ENCODE peak calls at places on chromosomes 3 and 15, in ten cellular contexts. One of them, this sample, is unnamed.

GRCh38 chr3:127799476-127800222 is 22.7 kb downstream of the MGLL start:
- DNase-seq in central memory CD4-positive, alpha-beta T cell: no peak
- DNase-seq in stimulated activated naive CD8-positive, alpha-beta T cell treated with anti-CD3 and anti-CD28 coated beads, Interleukin-15, amount 100 ng/mL, for 72 hours: no peak
- DNase-seq in RPMI8226: no peak
- DNase-seq in HCT116: peak
- DNase-seq in left ventricle myocardium inferior: no peak
- DNase-seq in ELR: peak
- DNase-seq in progenitor cell of endocrine pancreas: no peak
- DNase-seq in nephron progenitor cell: no peak
- DNase-seq in right lobe of liver: no peak
- DNase-seq in this sample: no peak

GRCh38 chr3:53166206-53166605 is 5.2 kb downstream of the PRKCD start:
- DNase-seq in central memory CD4-positive, alpha-beta T cell: no peak
- DNase-seq in stimulated activated naive CD8-positive, alpha-beta T cell treated with anti-CD3 and anti-CD28 coated beads, Interleukin-15, amount 100 ng/mL, for 72 hours: no peak
- DNase-seq in RPMI8226: no peak
- DNase-seq in HCT116: no peak
- DNase-seq in left ventricle myocardium inferior: no peak
- DNase-seq in ELR: no peak
- DNase-seq in progenitor cell of endocrine pancreas: no peak
- DNase-seq in nephron progenitor cell: no peak
- DNase-seq in right lobe of liver: no peak
- DNase-seq in this sample: no peak

GRCh38 chr3:184953396-184953795 is 141.4 kb downstream of the VPS8 start:
- DNase-seq in central memory CD4-positive, alpha-beta T cell: no peak
- DNase-seq in stimulated activated naive CD8-positive, alpha-beta T cell treated with anti-CD3 and anti-CD28 coated beads, Interleukin-15, amount 100 ng/mL, for 72 hours: no peak
- DNase-seq in RPMI8226: no peak
- DNase-seq in HCT116: no peak
- DNase-seq in left ventricle myocardium inferior: no peak
- DNase-seq in ELR: no peak
- DNase-seq in progenitor cell of endocrine pancreas: no peak
- DNase-seq in nephron progenitor cell: no peak
- DNase-seq in right lobe of liver: no peak
- DNase-seq in this sample: no peak

GRCh38 chr3:142275856-142276255 is 50.5 kb upstream of the GK5 start:
- DNase-seq in central memory CD4-positive, alpha-beta T cell: no peak
- DNase-seq in stimulated activated naive CD8-positive, alpha-beta T cell treated with anti-CD3 and anti-CD28 coated beads, Interleukin-15, amount 100 ng/mL, for 72 hours: no peak
- DNase-seq in RPMI8226: no peak
- DNase-seq in HCT116: no peak
- DNase-seq in left ventricle myocardium inferior: no peak
- DNase-seq in ELR: peak
- DNase-seq in progenitor cell of endocrine pancreas: no peak
- DNase-seq in nephron progenitor cell: no peak
- DNase-seq in right lobe of liver: no peak
- DNase-seq in this sample: no peak

GRCh38 chr3:161177996-161178395 is 43.1 kb upstream of the NMD3 start:
- DNase-seq in central memory CD4-positive, alpha-beta T cell: no peak
- DNase-seq in stimulated activated naive CD8-positive, alpha-beta T cell treated with anti-CD3 and anti-CD28 coated beads, Interleukin-15, amount 100 ng/mL, for 72 hours: no peak
- DNase-seq in RPMI8226: no peak
- DNase-seq in HCT116: no peak
- DNase-seq in left ventricle myocardium inferior: no peak
- DNase-seq in ELR: no peak
- DNase-seq in progenitor cell of endocrine pancreas: no peak
- DNase-seq in nephron progenitor cell: no peak
- DNase-seq in right lobe of liver: no peak
- DNase-seq in this sample: no peak

GRCh38 chr15:33152502-33153109 is 41.9 kb downstream of the FMN1 start:
- DNase-seq in central memory CD4-positive, alpha-beta T cell: no peak
- DNase-seq in stimulated activated naive CD8-positive, alpha-beta T cell treated with anti-CD3 and anti-CD28 coated beads, Interleukin-15, amount 100 ng/mL, for 72 hours: no peak
- DNase-seq in RPMI8226: no peak
- DNase-seq in HCT116: no peak
- DNase-seq in left ventricle myocardium inferior: no peak
- DNase-seq in ELR: no peak
- DNase-seq in progenitor cell of endocrine pancreas: no peak
- DNase-seq in nephron progenitor cell: no peak
- DNase-seq in right lobe of liver: no peak
- DNase-seq in this sample: no peak

GRCh38 chr3:106746286-106746685 is 631.0 kb upstream of the CCDC54 start:
- DNase-seq in central memory CD4-positive, alpha-beta T cell: no peak
- DNase-seq in stimulated activated naive CD8-positive, alpha-beta T cell treated with anti-CD3 and anti-CD28 coated beads, Interleukin-15, amount 100 ng/mL, for 72 hours: no peak
- DNase-seq in RPMI8226: no peak
- DNase-seq in HCT116: no peak
- DNase-seq in left ventricle myocardium inferior: no peak
- DNase-seq in ELR: no peak
- DNase-seq in progenitor cell of endocrine pancreas: no peak
- DNase-seq in nephron progenitor cell: no peak
- DNase-seq in right lobe of liver: no peak
- DNase-seq in this sample: no peak

GRCh38 chr3:42117175-42118008 is 26.2 kb downstream of the TRAK1 start:
- DNase-seq in central memory CD4-positive, alpha-beta T cell: no peak
- DNase-seq in stimulated activated naive CD8-positive, alpha-beta T cell treated with anti-CD3 and anti-CD28 coated beads, Interleukin-15, amount 100 ng/mL, for 72 hours: no peak
- DNase-seq in RPMI8226: no peak
- DNase-seq in HCT116: peak
- DNase-seq in left ventricle myocardium inferior: peak
- DNase-seq in ELR: peak
- DNase-seq in progenitor cell of endocrine pancreas: no peak
- DNase-seq in nephron progenitor cell: no peak
- DNase-seq in right lobe of liver: no peak
- DNase-seq in this sample: peak

This sample was measured in substantia nigra.